ENCODE peak calls at places on chromosome 10, in four cellular contexts. B is dermis blood vessel endothelial cell, D is kidney tubule cell, R is iPS-NIHi11. X is an unnamed sample.

GRCh38 chr10:17214486-17214885 is 13.0 kb upstream of the TRDMT1 start:
- DNase-seq in B (no peak), D (peak), R (no peak), X (no peak)

GRCh38 chr10:97069026-97069425 is 116.7 kb downstream of the SLIT1 start:
- DNase-seq in B (no peak), D (no peak), R (no peak), X (no peak)

GRCh38 chr10:88386878-88387773 is 196.0 kb downstream of the RNLS start:
- DNase-seq in B (peak), D (peak), R (peak), X (no peak)

GRCh38 chr10:7412482-7413251 is 1.8 kb upstream of the SFMBT2 start:
- DNase-seq in B (no peak), D (no peak), R (peak), X (peak)

GRCh38 chr10:71684356-71685173 is 35.0 kb downstream of the C10orf105 start:
- DNase-seq in B (no peak), D (no peak), R (no peak), X (no peak)

GRCh38 chr10:80046629-80047441 is 31.6 kb upstream of the TMEM254 start:
- DNase-seq in B (peak), D (peak), R (peak), X (peak)

GRCh38 chr10:125547010-125547650 is 135.8 kb downstream of the TEX36 start:
- DNase-seq in B (no peak), D (no peak), R (no peak), X (no peak)

GRCh38 chr10:93680414-93681047 is 21.9 kb downstream of the FRA10AC1 start:
- DNase-seq in B (peak), D (peak), R (peak), X (no peak)

GRCh38 chr10:60098676-60099601 is 192.6 kb upstream of the CCDC6 start:
- DNase-seq in B (peak), D (peak), R (peak), X (no peak)

GRCh38 chr10:49071221-49071761 is 44.0 kb downstream of the VSTM4 start:
- DNase-seq in B (no peak), D (peak), R (no peak), X (no peak)

GRCh38 chr10:96369890-96370574 is 11.2 kb upstream of the OPALIN start:
- DNase-seq in B (no peak), D (no peak), R (no peak), X (no peak)

GRCh38 chr10:113302062-113302461 is 250.8 kb upstream of the HABP2 start:
- DNase-seq in B (no peak), D (no peak), R (no peak), X (no peak)

GRCh38 chr10:122199689-122200088 is 71.4 kb upstream of the BTBD16 start:
- DNase-seq in B (no peak), D (no peak), R (no peak), X (no peak)

GRCh38 chr10:30413996-30414576 is 19.9 kb upstream of the MAP3K8 start:
- DNase-seq in B (peak), D (peak), R (peak), X (no peak)

GRCh38 chr10:51301644-51302043 is 227.4 kb downstream of the PRKG1 start:
- DNase-seq in B (no peak), D (peak), R (no peak), X (no peak)

GRCh38 chr10:58930497-58930896 is 245.9 kb upstream of the PHYHIPL start:
- DNase-seq in B (no peak), D (no peak), R (no peak), X (no peak)

GRCh38 chr10:90579602-90580242 is 278.1 kb downstream of the HTR7 start:
- DNase-seq in B (peak), D (peak), R (peak), X (peak)

GRCh38 chr10:69647819-69648218 is 17.8 kb downstream of the FAM241B start:
- DNase-seq in B (no peak), D (no peak), R (no peak), X (no peak)

GRCh38 chr10:77163670-77164348 is 473.8 kb downstream of the KCNMA1 start:
- DNase-seq in B (peak), D (peak), R (no peak), X (no peak)

GRCh38 chr10:44978570-44979280 is at the start of gene DEPP1:
- DNase-seq in B (peak), D (peak), R (peak), X (peak)

GRCh38 chr10:78333362-78334143 is 299.9 kb downstream of the RPS24 start:
- DNase-seq in B (no peak), D (no peak), R (no peak), X (no peak)

GRCh38 chr10:33335550-33335799 is 1.0 kb upstream of the NRP1 start:
- DNase-seq in B (no peak), D (no peak), R (peak), X (no peak)

GRCh38 chr10:63935705-63936104 is 414.5 kb downstream of the REEP3 start:
- DNase-seq in B (peak), D (no peak), R (no peak), X (no peak)

GRCh38 chr10:45673074-45673628 is 579 bp upstream of the ZFAND4 start:
- DNase-seq in B (no peak), D (peak), R (peak), X (peak)

GRCh38 chr10:111954364-111954763 is 229.2 kb downstream of the GPAM start:
- DNase-seq in B (no peak), D (no peak), R (no peak), X (no peak)

GRCh38 chr10:129244298-129244697 is 222.7 kb upstream of the MGMT start:
- DNase-seq in B (no peak), D (no peak), R (no peak), X (no peak)

GRCh38 chr10:118175148-118175547 is 128.4 kb upstream of the RAB11FIP2 start:
- DNase-seq in B (no peak), D (no peak), R (no peak), X (no peak)

GRCh38 chr10:2048337-2048973 is 311.1 kb upstream of the ADARB2 start:
- DNase-seq in B (no peak), D (peak), R (no peak), X (no peak)

GRCh38 chr10:70317272-70317942 is 33.6 kb upstream of the NPFFR1 start:
- DNase-seq in B (no peak), D (no peak), R (no peak), X (no peak)

GRCh38 chr10:81978238-81978637 is 103.2 kb downstream of the NRG3 start:
- DNase-seq in B (peak), D (peak), R (peak), X (no peak)

X was measured in WTC11.